ENCODE peak calls at places on chromosomes 13 and 19, in eight cellular contexts. S, M, D, A, N, K, B and C are unnamed samples.

GRCh38 chr13:102892504-102892903 is 46.7 kb downstream of the ERCC5 start:
- DNase-seq in S (no peak), M (no peak), D (no peak), A (no peak), N (no peak), K (no peak), B (no peak), C (no peak)

GRCh38 chr19:8023371-8023770 is 17.9 kb upstream of the ELAVL1 start:
- DNase-seq in S (no peak), M (no peak), D (no peak), A (no peak), N (no peak), K (no peak), B (no peak), C (no peak)

GRCh38 chr19:47028372-47028672 is 8.7 kb downstream of the NPAS1 start:
- DNase-seq in S (no peak), M (no peak), D (no peak), A (no peak), N (no peak), K (no peak), B (peak; percentile 78), C (no peak)

GRCh38 chr13:109781384-109782065 is 4.9 kb downstream of the IRS2 start:
- DNase-seq in S (peak; percentile 47), M (peak; percentile 52), D (no peak), A (no peak), N (no peak), K (no peak), B (peak; percentile 32), C (peak; percentile 90)

GRCh38 chr13:20231839-20232555 is at the start of gene GJB6:
- DNase-seq in S (peak; percentile 31), M (no peak), D (no peak), A (no peak), N (peak; percentile 58), K (peak; percentile 5), B (peak; percentile 32), C (no peak)

GRCh38 chr19:34994286-34994642 is 5.9 kb upstream of the GRAMD1A start:
- DNase-seq in S (no peak), M (no peak), D (no peak), A (no peak), N (no peak), K (no peak), B (no peak), C (no peak)

GRCh38 chr19:23957660-23958281 is 43.1 kb downstream of the ZNF726 start:
- DNase-seq in S (no peak), M (no peak), D (no peak), A (no peak), N (no peak), K (no peak), B (no peak), C (no peak)

GRCh38 chr19:5953680-5954213 is 24.2 kb downstream of the RANBP3 start:
- DNase-seq in S (no peak), M (no peak), D (no peak), A (no peak), N (no peak), K (no peak), B (no peak), C (no peak)

GRCh38 chr13:23723463-23723862 is 153.3 kb downstream of the TNFRSF19 start:
- DNase-seq in S (no peak), M (no peak), D (no peak), A (no peak), N (no peak), K (no peak), B (no peak), C (no peak)

GRCh38 chr13:107817652-107818287 is 397.6 kb downstream of the LIG4 start:
- DNase-seq in S (no peak), M (no peak), D (no peak), A (no peak), N (no peak), K (no peak), B (no peak), C (no peak)

GRCh38 chr19:35777961-35778360 is 2.6 kb downstream of the ARHGAP33 start:
- DNase-seq in S (no peak), M (no peak), D (no peak), A (no peak), N (no peak), K (no peak), B (no peak), C (no peak)

GRCh38 chr13:113034451-113035208 is 65.6 kb downstream of the MCF2L start:
- DNase-seq in S (peak; percentile 38), M (peak; percentile 66), D (no peak), A (peak; percentile 54), N (no peak), K (no peak), B (peak; percentile 57), C (no peak)

GRCh38 chr13:51148952-51149573 is 38.0 kb upstream of the C13orf42 start:
- DNase-seq in S (no peak), M (peak; percentile 25), D (no peak), A (no peak), N (no peak), K (peak; percentile 66), B (peak; percentile 69), C (no peak)

GRCh38 chr19:18208098-18208951 is 4.5 kb upstream of the RAB3A start:
- DNase-seq in S (no peak), M (peak; percentile 76), D (no peak), A (no peak), N (no peak), K (no peak), B (peak; percentile 88), C (no peak)

GRCh38 chr13:106591299-106591698 is 23.4 kb upstream of the ARGLU1 start:
- DNase-seq in S (no peak), M (no peak), D (no peak), A (no peak), N (no peak), K (no peak), B (no peak), C (no peak)

GRCh38 chr13:74045583-74045982 is 88.6 kb downstream of the KLF12 start:
- DNase-seq in S (no peak), M (no peak), D (no peak), A (no peak), N (no peak), K (no peak), B (no peak), C (no peak)

GRCh38 chr13:99215466-99215865 is 14.8 kb downstream of the UBAC2 start:
- DNase-seq in S (no peak), M (peak; percentile 12), D (no peak), A (no peak), N (no peak), K (no peak), B (no peak), C (peak; percentile 87)

GRCh38 chr13:31896427-31896826 is 135.1 kb upstream of the FRY start:
- DNase-seq in S (no peak), M (no peak), D (no peak), A (no peak), N (no peak), K (no peak), B (no peak), C (no peak)

GRCh38 chr19:19909654-19910053 is 8.9 kb downstream of the ZNF93 start:
- DNase-seq in S (no peak), M (no peak), D (no peak), A (no peak), N (no peak), K (no peak), B (no peak), C (no peak)

GRCh38 chr19:51082641-51083040 is at the start of gene KLK14:
- DNase-seq in S (no peak), M (no peak), D (no peak), A (no peak), N (no peak), K (no peak), B (no peak), C (no peak)

GRCh38 chr19:1657632-1658445 is 5.4 kb upstream of the TCF3 start:
- DNase-seq in S (peak; percentile 72), M (no peak), D (no peak), A (no peak), N (no peak), K (no peak), B (no peak), C (no peak)

GRCh38 chr19:9857920-9858746 is 23.0 kb downstream of the PIN1 start:
- DNase-seq in S (no peak), M (no peak), D (no peak), A (no peak), N (no peak), K (no peak), B (no peak), C (no peak)

GRCh38 chr19:5714819-5715218 is 5.1 kb downstream of the LONP1 start:
- DNase-seq in S (no peak), M (no peak), D (no peak), A (no peak), N (no peak), K (no peak), B (no peak), C (no peak)

DNA sequence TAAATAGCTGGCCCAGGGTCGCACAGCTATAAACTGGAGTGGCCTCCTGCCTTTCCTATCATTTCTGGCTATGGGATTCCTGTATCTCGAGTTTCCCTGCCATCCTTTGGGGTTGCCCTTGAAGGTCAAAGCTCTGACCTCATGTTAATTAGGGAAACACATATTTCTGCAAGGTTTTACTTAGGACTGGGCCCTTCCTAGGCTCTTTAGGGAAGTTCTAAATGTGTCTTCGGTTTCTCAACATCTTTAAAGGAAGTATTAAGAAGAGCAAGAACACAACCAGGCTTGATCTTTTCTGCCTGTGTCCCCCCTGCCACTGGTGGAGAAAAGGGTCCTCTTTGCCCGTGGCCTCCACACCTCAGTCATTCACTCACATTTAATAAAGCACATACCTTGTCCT is 10.8 kb downstream of the LCP1 start:
- DNase-seq in S (no peak), M (no peak), D (no peak), A (no peak), N (no peak), K (no peak), B (no peak), C (no peak)
- H3K4me1 ChIP-seq in S (peaks cover 57% of the 10 kb centered on the region), M (no peaks in the 10 kb centered on the region), D (peaks cover 43% of the 10 kb centered on the region), A (no peaks in the 10 kb centered on the region), N (peaks cover 24% of the 10 kb centered on the region), K (peaks cover 6% of the 10 kb centered on the region), B (no peaks in the 10 kb centered on the region), C (no peaks in the 10 kb centered on the region)

GRCh38 chr13:52156724-52157251 is 2.6 kb downstream of the NEK3 start:
- DNase-seq in S (no peak), M (no peak), D (no peak), A (no peak), N (no peak), K (no peak), B (no peak), C (no peak)
- TF ChIP-seq EP300 in S (no peak), M (no peak), D (no peak), A (no peak), N (no peak), K (no peak), B (no peak), C (no peak)

DNA sequence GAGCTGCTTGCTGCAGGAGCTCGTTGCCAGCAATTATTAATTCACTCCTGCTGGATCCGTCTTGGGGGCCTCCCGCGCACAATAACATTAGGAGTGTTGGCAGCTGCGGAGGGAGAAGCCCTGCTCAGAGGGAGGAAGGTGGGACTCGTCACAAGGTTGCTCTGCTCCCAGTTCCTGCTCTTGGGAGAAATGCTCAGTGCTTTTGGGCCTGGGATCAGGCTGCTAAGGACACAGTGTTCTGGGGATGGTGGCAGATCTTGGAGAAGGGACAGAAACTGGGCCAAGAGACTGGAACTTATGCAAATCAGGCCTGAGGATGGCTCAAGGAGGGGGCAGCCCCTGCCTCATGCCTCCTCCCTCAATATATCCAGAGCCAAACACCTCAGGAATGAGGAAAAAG is 78.9 kb upstream of the OLFM4 start:
- DNase-seq in S (no peak), M (no peak), D (no peak), A (no peak), N (no peak), K (no peak), B (no peak), C (no peak)
- H3K4me1 ChIP-seq in S (peaks cover 21% of the 10 kb centered on the region), M (no peaks in the 10 kb centered on the region), D (no peaks in the 10 kb centered on the region), A (no peaks in the 10 kb centered on the region), N (peaks cover 16% of the 10 kb centered on the region), K (peaks cover 9% of the 10 kb centered on the region), B (no peaks in the 10 kb centered on the region), C (no peaks in the 10 kb centered on the region)

GRCh38 chr13:101579291-101579802 is 126.9 kb downstream of the ITGBL1 start:
- DNase-seq in S (no peak), M (no peak), D (no peak), A (no peak), N (no peak), K (no peak), B (peak; percentile 46), C (no peak)
- TF ChIP-seq EP300 in S (no peak), M (no peak), D (no peak), A (peak; percentile 17), N (no peak), K (no peak), B (no peak), C (no peak)